ENCODE peak calls at places on chromosomes 13 and 19, in seven cellular contexts. One of them, this sample, is unnamed. For H3K27me3 and H3K4me1, the result is how much of the 10 kb centered on the place peaks cover.

GRCh38 chr13:49097374-49097773 is 121.7 kb downstream of the FNDC3A start:
- DNase-seq in adrenal gland: no peak
- DNase-seq in spleen: no peak
- DNase-seq in endodermal cell: no peak
- DNase-seq in CD4-positive, CD25-positive, alpha-beta regulatory T cell: no peak
- DNase-seq in thoracic aorta: no peak
- DNase-seq in fibroblast of lung: peak
- DNase-seq in this sample: no peak

GRCh38 chr13:113874579-113875428 is 10.9 kb upstream of the GAS6 start:
- DNase-seq in adrenal gland: no peak
- DNase-seq in spleen: no peak
- DNase-seq in endodermal cell: peak
- DNase-seq in CD4-positive, CD25-positive, alpha-beta regulatory T cell: no peak
- DNase-seq in thoracic aorta: no peak
- DNase-seq in fibroblast of lung: no peak
- DNase-seq in this sample: no peak

GRCh38 chr19:4016903-4017638 is 9.5 kb downstream of the PIAS4 start:
- DNase-seq in adrenal gland: no peak
- DNase-seq in spleen: no peak
- DNase-seq in endodermal cell: no peak
- DNase-seq in CD4-positive, CD25-positive, alpha-beta regulatory T cell: no peak
- DNase-seq in thoracic aorta: no peak
- DNase-seq in fibroblast of lung: no peak
- DNase-seq in this sample: no peak

GRCh38 chr19:43765109-43765876 is 10.5 kb upstream of the SMG9 start:
- DNase-seq in adrenal gland: peak
- DNase-seq in spleen: peak
- DNase-seq in endodermal cell: peak
- DNase-seq in CD4-positive, CD25-positive, alpha-beta regulatory T cell: peak
- DNase-seq in thoracic aorta: peak
- DNase-seq in fibroblast of lung: peak
- DNase-seq in this sample: no peak

GRCh38 chr13:31538067-31539042 is 201.0 kb upstream of the RXFP2 start:
- DNase-seq in adrenal gland: no peak
- DNase-seq in spleen: no peak
- DNase-seq in endodermal cell: no peak
- DNase-seq in CD4-positive, CD25-positive, alpha-beta regulatory T cell: no peak
- DNase-seq in thoracic aorta: no peak
- DNase-seq in fibroblast of lung: peak
- DNase-seq in this sample: peak

GRCh38 chr19:5880604-5881078 is 10.3 kb upstream of the FUT5 start:
- DNase-seq in adrenal gland: no peak
- DNase-seq in spleen: no peak
- DNase-seq in endodermal cell: peak
- DNase-seq in CD4-positive, CD25-positive, alpha-beta regulatory T cell: no peak
- DNase-seq in thoracic aorta: no peak
- DNase-seq in fibroblast of lung: peak
- DNase-seq in this sample: no peak

GRCh38 chr13:78187781-78188180 is 269.1 kb upstream of the EDNRB start:
- DNase-seq in adrenal gland: no peak
- DNase-seq in spleen: no peak
- DNase-seq in endodermal cell: no peak
- DNase-seq in CD4-positive, CD25-positive, alpha-beta regulatory T cell: no peak
- DNase-seq in thoracic aorta: no peak
- DNase-seq in fibroblast of lung: no peak
- DNase-seq in this sample: no peak

GRCh38 chr19:30212574-30212973 is 159.6 kb upstream of the ZNF536 start:
- DNase-seq in adrenal gland: no peak
- DNase-seq in spleen: no peak
- DNase-seq in endodermal cell: peak
- DNase-seq in CD4-positive, CD25-positive, alpha-beta regulatory T cell: no peak
- DNase-seq in thoracic aorta: no peak
- DNase-seq in fibroblast of lung: no peak
- DNase-seq in this sample: no peak

GRCh38 chr19:49499030-49499670 is 2.9 kb downstream of the RPS11 start:
- DNase-seq in adrenal gland: peak
- DNase-seq in spleen: peak
- DNase-seq in endodermal cell: no peak
- DNase-seq in CD4-positive, CD25-positive, alpha-beta regulatory T cell: no peak
- DNase-seq in thoracic aorta: no peak
- DNase-seq in fibroblast of lung: no peak
- DNase-seq in this sample: no peak

GRCh38 chr19:41541990-41542584 is 33.9 kb upstream of the CEACAM21 start:
- DNase-seq in adrenal gland: peak
- DNase-seq in spleen: peak
- DNase-seq in endodermal cell: peak
- DNase-seq in CD4-positive, CD25-positive, alpha-beta regulatory T cell: peak
- DNase-seq in thoracic aorta: no peak
- DNase-seq in fibroblast of lung: no peak
- DNase-seq in this sample: peak

GRCh38 chr19:48249502-48250014 is 6.2 kb downstream of the CARD8 start:
- DNase-seq in adrenal gland: peak
- DNase-seq in spleen: peak
- DNase-seq in endodermal cell: no peak
- DNase-seq in CD4-positive, CD25-positive, alpha-beta regulatory T cell: peak
- DNase-seq in thoracic aorta: no peak
- DNase-seq in fibroblast of lung: no peak
- DNase-seq in this sample: no peak

GRCh38 chr19:15252398-15253018 is 20.3 kb upstream of the EPHX3 start:
- DNase-seq in adrenal gland: no peak
- DNase-seq in spleen: no peak
- DNase-seq in endodermal cell: peak
- DNase-seq in CD4-positive, CD25-positive, alpha-beta regulatory T cell: no peak
- DNase-seq in thoracic aorta: no peak
- DNase-seq in fibroblast of lung: peak
- DNase-seq in this sample: peak

GRCh38 chr13:77728265-77728966 is 30.9 kb downstream of the SLAIN1 start:
- DNase-seq in adrenal gland: no peak
- DNase-seq in spleen: no peak
- DNase-seq in endodermal cell: no peak
- DNase-seq in CD4-positive, CD25-positive, alpha-beta regulatory T cell: no peak
- DNase-seq in thoracic aorta: no peak
- DNase-seq in fibroblast of lung: peak
- DNase-seq in this sample: no peak

GRCh38 chr13:97125051-97125809 is 96.9 kb upstream of the MBNL2 start:
- DNase-seq in adrenal gland: peak
- DNase-seq in spleen: no peak
- DNase-seq in endodermal cell: no peak
- DNase-seq in CD4-positive, CD25-positive, alpha-beta regulatory T cell: no peak
- DNase-seq in thoracic aorta: no peak
- DNase-seq in fibroblast of lung: peak
- DNase-seq in this sample: peak

GRCh38 chr19:2820112-2820702 is 539 bp downstream of the ZNF554 start:
- DNase-seq in adrenal gland: no peak
- DNase-seq in spleen: no peak
- DNase-seq in endodermal cell: peak
- DNase-seq in CD4-positive, CD25-positive, alpha-beta regulatory T cell: no peak
- DNase-seq in thoracic aorta: no peak
- DNase-seq in fibroblast of lung: no peak
- DNase-seq in this sample: no peak

GRCh38 chr13:102608944-102609343 is 12.2 kb downstream of the TPP2 start:
- DNase-seq in adrenal gland: no peak
- DNase-seq in spleen: no peak
- DNase-seq in endodermal cell: no peak
- DNase-seq in CD4-positive, CD25-positive, alpha-beta regulatory T cell: no peak
- DNase-seq in thoracic aorta: no peak
- DNase-seq in fibroblast of lung: no peak
- DNase-seq in this sample: no peak

GRCh38 chr13:114121496-114122466 is 10.6 kb downstream of the RASA3 start:
- DNase-seq in adrenal gland: no peak
- DNase-seq in spleen: no peak
- DNase-seq in endodermal cell: no peak
- DNase-seq in CD4-positive, CD25-positive, alpha-beta regulatory T cell: no peak
- DNase-seq in thoracic aorta: no peak
- DNase-seq in fibroblast of lung: no peak
- DNase-seq in this sample: no peak

GRCh38 chr13:88958821-88959220 is 1287.7 kb downstream of the SLITRK5 start:
- DNase-seq in adrenal gland: peak
- DNase-seq in spleen: no peak
- DNase-seq in endodermal cell: no peak
- DNase-seq in CD4-positive, CD25-positive, alpha-beta regulatory T cell: no peak
- DNase-seq in thoracic aorta: no peak
- DNase-seq in fibroblast of lung: peak
- DNase-seq in this sample: no peak

GRCh38 chr13:108795841-108796240 is 166.4 kb downstream of the MYO16 start:
- DNase-seq in adrenal gland: no peak
- DNase-seq in spleen: no peak
- DNase-seq in endodermal cell: peak
- DNase-seq in CD4-positive, CD25-positive, alpha-beta regulatory T cell: no peak
- DNase-seq in thoracic aorta: no peak
- DNase-seq in fibroblast of lung: no peak
- DNase-seq in this sample: no peak

DNA sequence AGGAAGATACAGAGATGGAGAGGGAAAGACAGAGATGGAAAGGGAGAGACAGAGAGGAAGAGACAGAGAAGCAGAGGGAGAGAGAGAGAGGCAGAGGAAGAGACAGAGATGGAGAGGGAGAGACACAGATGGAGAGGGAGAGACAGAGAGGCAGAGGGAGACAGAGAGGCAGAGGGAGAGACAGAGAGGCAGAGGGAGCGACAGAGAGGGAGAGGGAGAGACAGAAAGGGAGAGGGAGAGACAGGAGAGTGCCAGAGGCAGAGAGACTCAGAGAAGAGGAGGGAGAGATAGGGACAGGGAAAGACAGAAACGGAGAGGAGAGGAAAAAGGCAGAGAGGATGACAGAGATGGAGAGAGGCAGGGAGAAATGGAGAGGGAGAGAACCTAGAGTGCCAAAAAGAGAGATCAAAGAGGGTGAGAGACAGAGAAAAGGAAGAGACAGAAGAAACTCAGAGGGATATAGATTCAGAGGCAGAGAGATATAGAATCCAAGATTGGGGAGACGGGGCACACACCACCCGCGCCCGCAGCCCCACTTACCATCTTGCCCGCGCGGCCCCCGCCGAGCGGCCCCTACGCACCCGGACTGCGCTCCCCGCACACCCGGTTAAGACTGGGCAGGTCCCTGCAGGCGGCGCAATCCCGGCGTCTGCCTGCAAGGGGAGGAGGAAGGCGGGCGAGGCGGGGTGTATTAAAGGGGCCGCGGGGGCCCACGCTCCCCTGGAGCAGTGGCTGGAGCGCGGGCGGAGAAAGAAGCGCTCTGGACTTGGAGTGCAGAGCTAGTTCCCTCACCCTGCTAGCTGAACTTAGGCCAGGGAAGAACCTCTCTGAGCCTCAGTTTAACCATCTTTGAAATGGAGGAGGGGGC is 10.7 kb downstream of the TM6SF2 start:
- DNase-seq in adrenal gland: no peak
- DNase-seq in spleen: no peak
- DNase-seq in endodermal cell: peak
- DNase-seq in CD4-positive, CD25-positive, alpha-beta regulatory T cell: no peak
- DNase-seq in thoracic aorta: no peak
- DNase-seq in fibroblast of lung: no peak
- DNase-seq in this sample: no peak
- H3K27me3 ChIP-seq in adrenal gland: under half
- H3K27me3 ChIP-seq in spleen: under half
- H3K27me3 ChIP-seq in endodermal cell: under half
- H3K27me3 ChIP-seq in CD4-positive, CD25-positive, alpha-beta regulatory T cell: under half
- H3K27me3 ChIP-seq in thoracic aorta: under half
- H3K27me3 ChIP-seq in fibroblast of lung: under half
- H3K27me3 ChIP-seq in this sample: under half

GRCh38 chr13:73902847-73903246 is 231.4 kb downstream of the KLF12 start:
- DNase-seq in adrenal gland: no peak
- DNase-seq in spleen: no peak
- DNase-seq in endodermal cell: no peak
- DNase-seq in CD4-positive, CD25-positive, alpha-beta regulatory T cell: no peak
- DNase-seq in thoracic aorta: no peak
- DNase-seq in fibroblast of lung: no peak
- DNase-seq in this sample: no peak

GRCh38 chr13:73903561-73903960 is 230.6 kb downstream of the KLF12 start:
- DNase-seq in adrenal gland: no peak
- DNase-seq in spleen: no peak
- DNase-seq in endodermal cell: peak
- DNase-seq in CD4-positive, CD25-positive, alpha-beta regulatory T cell: no peak
- DNase-seq in thoracic aorta: no peak
- DNase-seq in fibroblast of lung: no peak
- DNase-seq in this sample: no peak

GRCh38 chr13:73902296-73902695 is 231.9 kb downstream of the KLF12 start:
- DNase-seq in adrenal gland: no peak
- DNase-seq in spleen: no peak
- DNase-seq in endodermal cell: no peak
- DNase-seq in CD4-positive, CD25-positive, alpha-beta regulatory T cell: no peak
- DNase-seq in thoracic aorta: no peak
- DNase-seq in fibroblast of lung: no peak
- DNase-seq in this sample: no peak

GRCh38 chr13:73900591-73900990 is 233.6 kb downstream of the KLF12 start:
- DNase-seq in adrenal gland: no peak
- DNase-seq in spleen: no peak
- DNase-seq in endodermal cell: no peak
- DNase-seq in CD4-positive, CD25-positive, alpha-beta regulatory T cell: no peak
- DNase-seq in thoracic aorta: no peak
- DNase-seq in fibroblast of lung: peak
- DNase-seq in this sample: no peak

GRCh38 chr13:73901324-73902068 is 232.7 kb downstream of the KLF12 start:
- DNase-seq in adrenal gland: no peak
- DNase-seq in spleen: no peak
- DNase-seq in endodermal cell: no peak
- DNase-seq in CD4-positive, CD25-positive, alpha-beta regulatory T cell: no peak
- DNase-seq in thoracic aorta: no peak
- DNase-seq in fibroblast of lung: no peak
- DNase-seq in this sample: no peak
- H3K4me1 ChIP-seq in adrenal gland: under half
- H3K4me1 ChIP-seq in spleen: under half
- H3K4me1 ChIP-seq in endodermal cell: under half
- H3K4me1 ChIP-seq in CD4-positive, CD25-positive, alpha-beta regulatory T cell: under half
- H3K4me1 ChIP-seq in thoracic aorta: under half
- H3K4me1 ChIP-seq in fibroblast of lung: under half
- H3K4me1 ChIP-seq in this sample: under half

DNA sequence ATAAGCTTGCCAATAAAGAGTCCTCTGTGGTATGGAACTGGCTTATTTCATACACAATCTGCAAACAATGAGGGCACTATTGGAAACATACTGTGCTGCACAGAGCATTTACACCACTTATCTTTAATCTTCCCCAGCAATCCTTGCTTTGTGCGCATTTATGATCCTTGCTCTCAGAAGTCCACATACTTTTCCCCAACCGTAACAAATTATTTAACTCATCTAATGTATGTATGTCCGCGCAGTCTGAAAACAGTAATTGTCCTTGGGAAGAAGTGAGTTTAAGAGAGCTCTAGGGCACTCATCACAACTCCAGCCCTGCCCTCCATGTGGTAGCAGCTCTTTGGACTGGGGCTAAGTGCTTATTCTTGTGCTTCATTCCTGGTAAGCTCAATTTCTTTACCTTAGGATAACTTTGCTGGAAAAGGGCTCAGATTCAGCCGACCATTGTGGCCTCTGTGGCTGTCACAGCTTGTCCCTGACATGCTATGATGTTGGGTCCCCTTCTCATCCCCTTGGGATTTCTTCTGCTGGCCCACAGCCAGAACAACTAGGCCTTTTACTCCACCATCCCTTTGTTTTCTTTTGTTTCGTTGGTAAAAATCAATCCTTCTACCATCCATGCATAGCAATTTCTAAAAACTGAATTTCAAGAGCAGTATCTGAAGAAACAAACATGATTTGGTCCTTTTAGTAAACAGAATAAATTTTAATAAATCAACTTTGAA is 152.7 kb downstream of the TNFRSF19 start:
- DNase-seq in adrenal gland: no peak
- DNase-seq in spleen: no peak
- DNase-seq in endodermal cell: no peak
- DNase-seq in CD4-positive, CD25-positive, alpha-beta regulatory T cell: no peak
- DNase-seq in thoracic aorta: no peak
- DNase-seq in fibroblast of lung: no peak
- DNase-seq in this sample: no peak
- H3K4me3 ChIP-seq in adrenal gland: no peak
- H3K4me3 ChIP-seq in spleen: no peak
- H3K4me3 ChIP-seq in endodermal cell: no peak
- H3K4me3 ChIP-seq in CD4-positive, CD25-positive, alpha-beta regulatory T cell: no peak
- H3K4me3 ChIP-seq in thoracic aorta: no peak
- H3K4me3 ChIP-seq in fibroblast of lung: no peak
- H3K4me3 ChIP-seq in this sample: no peak

GRCh38 chr13:20130012-20130411 is 30.8 kb downstream of the GJA3 start:
- DNase-seq in adrenal gland: no peak
- DNase-seq in spleen: no peak
- DNase-seq in endodermal cell: peak
- DNase-seq in CD4-positive, CD25-positive, alpha-beta regulatory T cell: no peak
- DNase-seq in thoracic aorta: no peak
- DNase-seq in fibroblast of lung: no peak
- DNase-seq in this sample: no peak
- H3K27me3 ChIP-seq in adrenal gland: under half
- H3K27me3 ChIP-seq in spleen: half or more
- H3K27me3 ChIP-seq in endodermal cell: under half
- H3K27me3 ChIP-seq in CD4-positive, CD25-positive, alpha-beta regulatory T cell: under half
- H3K27me3 ChIP-seq in thoracic aorta: under half
- H3K27me3 ChIP-seq in fibroblast of lung: under half
- H3K27me3 ChIP-seq in this sample: under half

This sample was measured in HAP-1.